ENCODE peak calls at places on chromosome 16, in ten cellular contexts. D, N, H, X, E, S, T, B, P and I are unnamed samples.

GRCh38 chr16:23595246-23595950 is 718 bp downstream of the NDUFAB1 start:
- DNase-seq in D (no peak), B (no peak), X (no peak), P (no peak), E (no peak), H (no peak), T (no peak), N (no peak), S (no peak), I (no peak)

GRCh38 chr16:14562691-14563491 is 67.2 kb downstream of the PARN start:
- DNase-seq in D (peak), T (no peak), E (no peak), S (no peak), N (no peak), X (no peak), H (no peak), B (no peak), P (no peak), I (no peak)

GRCh38 chr16:68707341-68708152 is 29.5 kb upstream of the CDH1 start:
- DNase-seq in N (peak), P (no peak), T (no peak), S (no peak), X (no peak), E (peak), H (no peak), B (no peak), D (peak), I (no peak)

GRCh38 chr16:24729967-24730815 is 740 bp downstream of the TNRC6A start:
- DNase-seq in E (peak), H (no peak), P (peak), X (no peak), T (no peak), N (peak), S (no peak), B (no peak), D (peak), I (peak)

GRCh38 chr16:79431923-79432322 is 168.6 kb downstream of the MAF start:
- DNase-seq in B (no peak), D (no peak), E (no peak), T (no peak), X (no peak), H (no peak), N (no peak), S (no peak), P (no peak), I (no peak)

GRCh38 chr16:86931410-86931941 is 353.1 kb downstream of the FOXL1 start:
- DNase-seq in H (peak), B (no peak), E (peak), S (peak), N (no peak), D (peak), T (no peak), X (no peak), P (no peak), I (no peak)

GRCh38 chr16:56615353-56615752 is 7.0 kb downstream of the MT2A start:
- DNase-seq in E (no peak), D (no peak), B (no peak), N (no peak), H (no peak), P (no peak), S (no peak), X (no peak), T (no peak), I (no peak)

GRCh38 chr16:9091867-9092281 is 430 bp downstream of the HAPSTR1 start:
- DNase-seq in N (peak), H (peak), X (peak), B (no peak), D (peak), S (peak), E (no peak), P (peak), T (no peak), I (peak)

GRCh38 chr16:35931722-35932121 is 2472.3 kb downstream of the TP53TG3F start:
- DNase-seq in B (no peak), H (no peak), D (no peak), S (no peak), X (no peak), T (no peak), P (no peak), N (no peak), E (no peak), I (no peak)

GRCh38 chr16:27326738-27327585 is 13.2 kb downstream of the IL4R start:
- DNase-seq in P (peak), H (peak), N (peak), X (no peak), B (no peak), E (peak), S (peak), D (peak), T (no peak), I (no peak)

GRCh38 chr16:68658258-68658973 is 13.3 kb downstream of the CDH3 start:
- DNase-seq in T (no peak), D (no peak), P (no peak), N (no peak), S (no peak), E (no peak), H (no peak), X (no peak), B (no peak), I (no peak)

GRCh38 chr16:66525396-66526180 is 24.3 kb downstream of the TK2 start:
- DNase-seq in N (no peak), T (no peak), X (no peak), S (no peak), B (no peak), E (no peak), D (no peak), H (peak), P (no peak), I (no peak)

GRCh38 chr16:89446136-89446974 is 44.0 kb downstream of the ANKRD11 start:
- DNase-seq in X (no peak), T (no peak), H (no peak), E (no peak), N (no peak), B (no peak), P (no peak), D (no peak), S (no peak), I (no peak)

GRCh38 chr16:23514381-23515152 is 4.3 kb upstream of the GGA2 start:
- DNase-seq in D (no peak), H (peak), E (no peak), N (no peak), X (no peak), T (no peak), S (no peak), P (no peak), B (no peak), I (peak)

GRCh38 chr16:1103649-1104005 is 7.6 kb upstream of the C1QTNF8 start:
- DNase-seq in S (no peak), N (no peak), D (no peak), X (no peak), E (no peak), P (no peak), T (no peak), H (no peak), B (no peak), I (no peak)

GRCh38 chr16:31073073-31073822 is 792 bp downstream of the ZNF668 start:
- DNase-seq in T (peak), E (peak), N (peak), H (peak), B (peak), D (peak), P (peak), X (peak), S (peak), I (peak)